ENCODE peak calls at places on chromosomes 2 and 18, in four cellular contexts. J is gastrocnemius medialis, O is body of pancreas, U is pancreas. S is an unnamed sample.

GRCh38 chr2:57906152-57906732 is 140.4 kb upstream of the VRK2 start:
- DNase-seq in J (no peak), U (no peak), O (no peak), S (no peak)

GRCh38 chr18:70025580-70025979 is 77.9 kb upstream of the CD226 start:
- DNase-seq in J (no peak), U (no peak), O (no peak), S (no peak)

GRCh38 chr2:230924470-230925341 is at the start of gene GPR55:
- DNase-seq in J (no peak), O (no peak), U (no peak), S (no peak)

GRCh38 chr2:120919216-120919615 is 183.5 kb downstream of the GLI2 start:
- DNase-seq in J (no peak), O (no peak), U (no peak), S (no peak)

GRCh38 chr2:151826737-151827157 is 1.5 kb downstream of the ARL5A start:
- DNase-seq in J (no peak), O (no peak), U (no peak), S (no peak)

GRCh38 chr2:20916604-20917286 is 93.8 kb upstream of the LDAH start:
- DNase-seq in J (no peak), U (no peak), O (peak; percentile 24), S (no peak)

GRCh38 chr18:42310956-42311355 is 355.9 kb downstream of the PIK3C3 start:
- DNase-seq in U (no peak), O (no peak), J (peak; percentile 29), S (peak; percentile 72)

GRCh38 chr18:37476182-37476581 is 89.4 kb downstream of the CELF4 start:
- DNase-seq in O (no peak), J (no peak), U (no peak), S (no peak)

GRCh38 chr2:220315098-220315785 is 687.8 kb downstream of the SLC4A3 start:
- DNase-seq in O (no peak), U (no peak), J (no peak), S (no peak)

GRCh38 chr2:61900246-61900645 is 5.2 kb upstream of the COMMD1 start:
- DNase-seq in U (no peak), J (no peak), O (no peak), S (no peak)

GRCh38 chr2:33069894-33070651 is 123.3 kb downstream of the LTBP1 start:
- DNase-seq in J (peak; percentile 60), U (peak; percentile 32), O (peak; percentile 61), S (peak; percentile 90)

GRCh38 chr2:240159251-240159839 is 18.9 kb upstream of the OTOS start:
- DNase-seq in U (no peak), O (no peak), J (no peak), S (no peak)

GRCh38 chr2:191264647-191265079 is 19.5 kb downstream of the MYO1B start:
- DNase-seq in O (peak; percentile 40), U (no peak), J (no peak), S (no peak)

GRCh38 chr18:48059363-48060109 is 129.1 kb upstream of the SMAD2 start:
- DNase-seq in O (no peak), U (no peak), J (no peak), S (no peak)

GRCh38 chr2:11129598-11130449 is 25.4 kb upstream of the SLC66A3 start:
- DNase-seq in O (peak; percentile 87), U (peak; percentile 88), J (no peak), S (no peak)

GRCh38 chr2:75605770-75606535 is 40.6 kb upstream of the MRPL19 start:
- DNase-seq in J (no peak), O (peak; percentile 56), U (peak; percentile 18), S (no peak)

GRCh38 chr2:134146620-134147019 is 107.3 kb upstream of the MGAT5 start:
- DNase-seq in O (no peak), U (no peak), J (no peak), S (no peak)

GRCh38 chr2:134609924-134610498 is 108.8 kb downstream of the TMEM163 start:
- DNase-seq in O (peak; percentile 16), U (peak; percentile 23), J (no peak), S (no peak)

GRCh38 chr2:25821225-25822056 is 56.8 kb downstream of the ASXL2 start:
- DNase-seq in J (no peak), U (no peak), O (no peak), S (no peak)

GRCh38 chr2:98463988-98464771 is 19.5 kb downstream of the INPP4A start:
- DNase-seq in U (no peak), O (no peak), J (no peak), S (no peak)

GRCh38 chr18:74351354-74351753 is 35.7 kb downstream of the C18orf63 start:
- DNase-seq in U (no peak), J (no peak), O (peak; percentile 30), S (no peak)

GRCh38 chr2:86068098-86069047 is 37.3 kb downstream of the POLR1A start:
- DNase-seq in O (no peak), J (peak; percentile 80), U (no peak), S (peak; percentile 59)

GRCh38 chr2:217402622-217403383 is 542.9 kb upstream of the TNP1 start:
- DNase-seq in O (no peak), U (no peak), J (no peak), S (no peak)

GRCh38 chr2:158690823-158691222 is 104.3 kb upstream of the DAPL1 start:
- DNase-seq in O (no peak), U (no peak), J (no peak), S (no peak)

GRCh38 chr18:77607087-77607486 is 357.4 kb downstream of the GALR1 start:
- DNase-seq in U (no peak), J (no peak), O (no peak), S (no peak)

GRCh38 chr18:58527116-58528010 is 101.5 kb downstream of the ALPK2 start:
- DNase-seq in U (no peak), J (no peak), O (no peak), S (no peak)

GRCh38 chr18:46061387-46061786 is 10.7 kb downstream of the PSTPIP2 start:
- DNase-seq in J (no peak), O (peak; percentile 7), U (no peak), S (peak; percentile 52)

GRCh38 chr18:46067431-46068007 is 4.5 kb downstream of the PSTPIP2 start:
- DNase-seq in J (peak; percentile 48), U (no peak), O (peak; percentile 18), S (no peak)

GRCh38 chr18:46060359-46060841 is 11.7 kb downstream of the PSTPIP2 start:
- DNase-seq in U (no peak), O (no peak), J (no peak), S (peak; percentile 55)

GRCh38 chr18:46061796-46062195 is 10.3 kb downstream of the PSTPIP2 start:
- DNase-seq in J (no peak), O (no peak), U (no peak), S (no peak)

DNA sequence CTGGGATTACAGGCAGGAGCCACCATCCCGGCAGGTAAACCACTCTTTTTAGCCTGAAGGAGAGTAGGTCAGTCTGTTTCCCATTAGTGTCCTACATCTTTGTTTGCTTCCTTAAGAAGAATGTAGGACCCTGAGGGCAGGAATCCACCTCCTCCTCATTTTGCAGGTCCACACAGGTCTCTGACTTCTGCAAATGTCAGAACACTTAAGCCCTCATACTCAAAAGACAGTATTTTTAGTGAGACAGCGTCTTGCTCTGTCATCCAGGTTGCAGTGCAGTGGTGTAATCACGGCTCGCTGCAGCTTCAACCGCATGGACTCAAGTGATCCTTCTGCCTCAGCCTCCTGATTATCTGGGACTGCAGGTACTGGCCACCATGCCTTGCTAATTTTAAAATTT is 9.3 kb downstream of the PSTPIP2 start:
- DNase-seq in O (no peak), J (no peak), U (no peak), S (no peak)
- H3K27ac ChIP-seq in O (no peak overlapping the region), J (no peak overlapping the region), U (no peak overlapping the region), S (no peak overlapping the region)

DNA sequence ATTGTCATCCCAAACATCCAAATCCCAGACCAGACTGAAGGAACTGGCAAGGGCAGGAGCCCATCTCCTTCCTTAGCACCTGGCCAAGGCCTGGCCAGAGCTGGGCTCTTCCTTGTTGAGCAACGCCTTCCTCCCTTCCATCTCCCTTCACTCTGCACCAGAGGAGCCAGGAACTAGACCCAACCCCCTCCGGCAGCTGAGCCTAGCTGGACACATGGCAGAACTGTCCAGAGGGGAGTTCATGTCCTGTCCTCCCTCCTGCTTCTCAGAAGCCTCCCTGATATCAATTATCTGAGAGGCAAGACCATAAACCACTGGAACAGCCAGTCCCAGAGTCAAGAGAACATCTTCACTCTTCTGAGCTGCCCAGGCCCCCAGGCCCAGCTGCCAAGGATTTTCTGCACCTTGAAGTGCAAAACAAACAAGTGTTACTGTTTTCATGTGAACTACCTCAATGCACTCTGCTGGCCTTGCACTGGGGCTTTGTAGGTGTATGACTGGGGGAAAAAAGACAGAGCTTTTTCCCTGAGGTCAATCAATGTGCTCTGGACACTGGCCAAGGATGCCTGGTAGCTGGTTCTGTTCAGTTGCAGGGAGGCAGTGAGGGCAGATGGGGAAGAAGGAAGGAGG is 107.6 kb upstream of the MSH6 start:
- DNase-seq in U (no peak), O (no peak), J (no peak), S (no peak)
- H3K27ac ChIP-seq in U (no peak overlapping the region), O (no peak overlapping the region), J (no peak overlapping the region), S (no peak overlapping the region)

GRCh38 chr2:54406031-54406430 is 50.1 kb upstream of the SPTBN1 start:
- DNase-seq in O (no peak), U (no peak), J (no peak), S (no peak)

GRCh38 chr2:54403512-54404238 is 52.5 kb upstream of the SPTBN1 start:
- DNase-seq in U (no peak), J (no peak), O (no peak), S (no peak)

GRCh38 chr2:54402350-54402749 is 53.8 kb upstream of the SPTBN1 start:
- DNase-seq in U (peak; percentile 20), O (peak; percentile 54), J (peak; percentile 27), S (peak; percentile 77)

GRCh38 chr2:54404270-54404669 is 51.9 kb upstream of the SPTBN1 start:
- DNase-seq in J (no peak), U (no peak), O (no peak), S (no peak)

DNA sequence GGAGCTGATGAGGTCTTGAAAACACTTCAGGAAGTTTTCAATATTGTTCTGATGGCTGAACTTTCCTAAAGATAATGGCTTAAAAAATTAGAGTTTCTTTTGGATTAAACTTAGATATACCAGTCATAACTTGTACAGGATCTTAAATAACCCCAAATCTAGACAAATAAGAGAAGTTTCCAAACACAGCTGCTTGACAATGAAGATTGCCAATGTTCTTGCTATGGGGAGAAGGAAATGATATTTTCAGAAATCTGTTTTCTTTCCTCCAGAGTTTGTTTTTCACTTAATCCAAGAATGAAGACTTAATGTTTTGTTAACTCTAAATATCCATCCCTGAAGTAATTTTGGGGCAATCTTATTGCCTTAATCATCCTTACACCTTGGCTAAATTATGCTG is 54.5 kb upstream of the SPTBN1 start:
- DNase-seq in O (no peak), U (no peak), J (no peak), S (no peak)
- H3K27ac ChIP-seq in O (no peak overlapping the region), U (no peak overlapping the region), J (peak overlapping the region; percentile 61), S (peak overlapping the region; percentile 66)

DNA sequence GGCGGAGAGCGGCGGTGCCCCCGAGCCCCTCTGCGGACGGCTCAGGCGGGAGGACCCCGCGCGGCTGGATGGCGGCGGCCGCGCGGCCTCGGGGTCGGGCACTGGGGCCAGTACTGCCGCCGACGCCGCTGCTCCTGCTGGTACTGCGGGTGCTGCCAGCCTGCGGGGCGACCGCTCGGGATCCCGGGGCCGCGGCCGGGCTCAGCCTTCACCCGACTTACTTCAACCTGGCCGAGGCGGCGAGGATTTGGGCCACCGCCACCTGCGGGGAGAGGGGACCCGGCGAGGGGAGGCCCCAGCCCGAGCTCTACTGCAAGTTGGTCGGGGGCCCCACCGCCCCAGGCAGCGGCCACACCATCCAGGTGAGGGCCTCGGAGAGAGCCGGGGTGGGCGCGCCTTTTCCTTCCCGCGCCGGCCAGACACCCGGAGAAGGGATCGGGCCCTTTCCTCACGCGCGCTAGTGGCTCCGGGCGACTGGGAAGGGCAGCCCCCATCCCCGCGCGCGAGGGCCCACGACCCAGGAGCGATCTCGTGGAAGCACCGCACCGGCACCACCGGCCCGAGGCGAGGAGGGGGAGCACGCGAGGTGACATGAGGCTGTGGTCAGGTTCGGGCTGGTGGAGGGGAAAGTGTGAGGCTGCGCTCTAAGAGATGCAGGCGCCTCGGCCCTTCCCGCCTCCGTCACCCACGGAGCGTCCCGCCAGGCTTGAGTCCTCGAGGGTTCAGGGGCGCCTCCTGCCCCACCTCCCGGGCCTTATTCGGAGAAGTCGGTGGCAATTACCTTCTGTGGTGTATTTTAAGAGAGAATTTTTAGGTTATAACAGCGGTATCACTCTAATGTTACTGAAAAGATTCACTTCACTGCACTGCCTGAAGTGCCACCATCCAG is 607 bp downstream of the LAMA3 start:
- DNase-seq in O (no peak), U (no peak), J (no peak), S (no peak)
- H3K27ac ChIP-seq in O (peak overlapping the region; percentile 3), U (no peak overlapping the region), J (no peak overlapping the region), S (peak overlapping the region; percentile 52)